ENCODE peak calls at places on chromosomes 3 and 15, in six cellular contexts. M, H, X, V, B and G are unnamed samples. For H3K4me1, the result is how much of the 10 kb centered on the place peaks cover.

GRCh38 chr15:72562878-72563277 is 88.7 kb downstream of the ARIH1 start:
- DNase-seq in H (no peak), B (no peak), V (no peak), M (no peak), X (no peak), G (no peak)

GRCh38 chr3:187706966-187707365 is 4.6 kb upstream of the RTP2 start:
- DNase-seq in M (no peak), V (no peak), B (no peak), H (no peak), X (no peak), G (no peak)

GRCh38 chr3:69052567-69052898 is 400 bp upstream of the TMF1 start:
- DNase-seq in H (no peak), B (no peak), X (no peak), M (no peak), V (no peak), G (no peak)

GRCh38 chr3:48928679-48929078 is 10.0 kb downstream of the ARIH2 start:
- DNase-seq in X (no peak), B (no peak), V (no peak), M (no peak), H (no peak), G (no peak)

GRCh38 chr3:36750737-36751136 is 13.6 kb downstream of the DCLK3 start:
- DNase-seq in H (no peak), B (no peak), X (no peak), V (no peak), M (no peak), G (no peak)

GRCh38 chr3:41673643-41674042 is 288.3 kb downstream of the ULK4 start:
- DNase-seq in H (no peak), X (no peak), B (no peak), M (no peak), V (no peak), G (no peak)

GRCh38 chr3:111917300-111917699 is 58.2 kb downstream of the PHLDB2 start:
- DNase-seq in V (no peak), H (peak), B (no peak), M (no peak), X (no peak), G (no peak)

GRCh38 chr3:78140866-78141658 is 1101.2 kb downstream of the ROBO2 start:
- DNase-seq in M (no peak), X (no peak), V (no peak), B (no peak), H (no peak), G (no peak)

GRCh38 chr3:17935217-17935616 is 192.8 kb upstream of the TBC1D5 start:
- DNase-seq in B (no peak), M (no peak), X (no peak), V (no peak), H (peak), G (no peak)

GRCh38 chr15:64315136-64315661 is 40.8 kb downstream of the CSNK1G1 start:
- DNase-seq in H (no peak), X (no peak), V (no peak), M (no peak), B (no peak), G (no peak)

GRCh38 chr15:57438166-57438565 is 61.9 kb downstream of the CGNL1 start:
- DNase-seq in B (no peak), M (no peak), V (no peak), X (no peak), H (no peak), G (no peak)

GRCh38 chr3:112775011-112775742 is 71.5 kb downstream of the CD200R1L start:
- DNase-seq in X (no peak), H (no peak), B (no peak), V (no peak), M (no peak), G (no peak)

GRCh38 chr3:46986782-46987484 is 7.5 kb downstream of the NBEAL2 start:
- DNase-seq in H (no peak), B (no peak), M (peak), V (peak), X (no peak), G (no peak)

GRCh38 chr3:135192929-135193328 is 397.9 kb downstream of the EPHB1 start:
- DNase-seq in X (no peak), M (no peak), B (no peak), V (no peak), H (no peak), G (no peak)

GRCh38 chr3:24396338-24396737 is 98.3 kb downstream of the THRB start:
- DNase-seq in H (no peak), B (no peak), M (no peak), X (no peak), V (no peak), G (no peak)

GRCh38 chr15:37981781-37982180 is 47.3 kb downstream of the TMCO5A start:
- DNase-seq in B (no peak), H (peak), M (no peak), X (no peak), V (no peak), G (no peak)

GRCh38 chr15:100338971-100339444 is 2.8 kb downstream of the ADAMTS17 start:
- DNase-seq in M (peak), B (no peak), H (peak), V (no peak), X (peak), G (no peak)

GRCh38 chr3:170553788-170554620 is 31.9 kb downstream of the SLC7A14 start:
- DNase-seq in B (no peak), H (no peak), X (no peak), V (no peak), M (no peak), G (no peak)

GRCh38 chr3:190375250-190375649 is 12.7 kb upstream of the CLDN16 start:
- DNase-seq in M (no peak), X (no peak), H (no peak), V (no peak), B (no peak), G (no peak)

GRCh38 chr3:170204023-170204472 is 18.2 kb upstream of the PRKCI start:
- DNase-seq in V (no peak), B (no peak), H (peak), X (no peak), M (no peak), G (no peak)

GRCh38 chr15:43465105-43465504 is 27.9 kb downstream of the TP53BP1 start:
- DNase-seq in B (no peak), H (no peak), M (no peak), V (no peak), X (no peak), G (no peak)

GRCh38 chr15:40936709-40937666 is 7.8 kb downstream of the DLL4 start:
- DNase-seq in H (no peak), V (no peak), X (no peak), M (peak), B (no peak), G (no peak)

GRCh38 chr15:92393994-92394326 is 279 bp downstream of the ST8SIA2 start:
- DNase-seq in M (no peak), X (no peak), B (no peak), V (no peak), H (no peak), G (no peak)

GRCh38 chr15:92395176-92395521 is 1.5 kb downstream of the ST8SIA2 start:
- DNase-seq in X (no peak), H (no peak), B (no peak), M (no peak), V (no peak), G (no peak)

GRCh38 chr15:92394327-92395175 is 870 bp downstream of the ST8SIA2 start:
- DNase-seq in H (no peak), V (peak), X (no peak), B (no peak), M (no peak), G (no peak)

GRCh38 chr15:92393287-92393993 is at the start of gene ST8SIA2:
- DNase-seq in X (no peak), H (peak), B (no peak), V (no peak), M (peak), G (no peak)

DNA sequence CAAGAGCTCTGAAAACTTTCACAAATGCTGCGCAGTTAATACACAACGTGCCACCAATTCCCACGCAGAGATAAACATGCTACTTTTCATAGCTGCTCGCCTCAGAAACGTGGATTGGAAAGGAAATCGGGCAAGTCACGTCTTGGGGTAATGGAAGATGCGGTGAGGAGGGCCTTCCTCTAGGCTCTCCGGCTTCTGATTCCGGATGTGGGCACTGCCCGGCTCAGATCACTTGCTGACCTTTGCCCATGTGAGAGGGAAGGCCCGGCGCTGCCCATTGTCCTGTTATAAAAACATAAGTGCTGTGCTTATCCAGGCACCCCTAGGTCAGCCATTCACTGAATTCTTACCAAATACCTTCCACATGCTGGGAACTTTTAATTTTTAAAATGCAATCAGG is 1.9 kb downstream of the ST8SIA2 start:
- DNase-seq in H (no peak), B (no peak), M (no peak), V (no peak), X (no peak), G (no peak)
- H3K4me3 ChIP-seq in H (no peak), B (peak), M (no peak), V (no peak), X (no peak), G (no peak)

GRCh38 chr3:11638669-11639402 is 4.9 kb downstream of the VGLL4 start:
- DNase-seq in M (peak), H (no peak), V (no peak), X (no peak), B (no peak), G (no peak)

GRCh38 chr3:11637901-11638668 is 5.6 kb downstream of the VGLL4 start:
- DNase-seq in X (no peak), V (no peak), B (no peak), M (no peak), H (no peak), G (no peak)

GRCh38 chr3:11641316-11641682 is 2.4 kb downstream of the VGLL4 start:
- DNase-seq in M (no peak), H (no peak), V (no peak), B (no peak), X (no peak), G (no peak)

GRCh38 chr3:11641683-11642407 is 1.9 kb downstream of the VGLL4 start:
- DNase-seq in X (peak), H (no peak), M (no peak), B (no peak), V (no peak), G (no peak)

DNA sequence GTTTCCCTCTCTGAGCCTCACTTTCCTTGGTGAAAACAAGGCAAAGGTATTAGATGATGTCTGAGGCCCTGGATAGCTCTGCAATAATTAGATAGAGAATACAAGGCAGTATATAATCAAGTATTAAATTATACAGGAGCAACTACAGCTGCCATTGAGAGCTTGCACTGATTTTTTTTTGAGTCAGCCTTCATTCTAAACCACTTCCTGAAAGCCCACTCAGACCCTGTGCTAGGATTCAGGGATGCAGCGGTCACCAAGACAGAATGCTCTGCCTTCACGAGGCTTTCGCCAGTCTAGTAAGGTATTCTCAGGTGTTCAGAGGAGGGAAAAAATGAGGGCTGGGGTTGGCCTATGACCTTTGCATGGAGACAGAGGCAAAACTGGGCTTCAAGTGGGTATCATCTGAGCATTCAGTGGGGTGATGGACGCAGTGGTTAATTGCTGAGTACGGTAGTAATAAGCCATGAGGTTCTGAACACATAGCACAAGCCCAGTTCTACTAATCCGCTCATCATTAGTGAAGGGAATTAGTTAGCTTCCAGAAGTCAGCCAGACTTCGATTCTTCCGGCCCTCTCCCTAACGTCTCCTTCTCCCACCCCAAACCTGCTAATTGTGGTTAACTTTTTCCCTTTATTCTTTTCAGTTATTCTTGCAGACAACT is 3.6 kb downstream of the VGLL4 start:
- DNase-seq in X (no peak), V (no peak), H (no peak), M (no peak), B (no peak), G (no peak)
- H3K4me1 ChIP-seq in X (half or more), V (half or more), H (under half), M (half or more), B (under half), G (half or more)

DNA sequence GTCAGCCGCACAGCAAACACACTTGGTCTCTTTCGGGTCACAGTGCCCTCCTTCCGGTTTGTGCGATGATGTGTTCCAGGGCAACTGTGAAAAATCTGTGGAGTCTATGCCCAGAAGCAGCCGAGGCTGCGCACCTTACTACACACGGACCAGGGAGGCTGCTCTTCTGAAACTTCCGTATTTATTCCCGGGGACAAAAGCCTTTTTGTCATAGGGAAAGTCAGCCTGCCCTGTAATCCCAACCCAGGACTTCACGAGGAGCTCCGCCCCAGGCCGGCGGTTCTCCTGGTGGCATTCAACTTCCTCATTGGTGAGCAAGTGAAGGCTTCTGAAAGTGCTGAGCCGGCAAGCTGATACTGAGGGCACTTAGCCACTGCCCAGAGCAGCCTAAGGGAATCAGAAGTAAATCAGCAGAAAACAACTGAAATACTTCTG is 126.5 kb downstream of the FMN1 start:
- DNase-seq in B (no peak), V (peak), H (peak), X (no peak), M (peak), G (no peak)
- H3K4me3 ChIP-seq in B (peak), V (peak), H (no peak), X (peak), M (peak), G (peak)

GRCh38 chr3:119349353-119349752 is 55.2 kb downstream of the ARHGAP31 start:
- DNase-seq in M (no peak), V (no peak), H (no peak), X (no peak), B (peak), G (no peak)
- H3K4me1 ChIP-seq in M (under half), V (half or more), H (under half), X (under half), B (under half), G (under half)